ENCODE peak calls at places on chromosomes 3 and 15, in six cellular contexts. W is transverse colon, Q is tibial artery, S is SK-N-SH, B is pancreas, O is GM23338. V is an unnamed sample.

GRCh38 chr3:105274958-105275357 is 91.8 kb upstream of the ALCAM start:
- DNase-seq in W (no peak), Q (no peak), S (no peak), B (no peak), O (no peak), V (peak)

GRCh38 chr3:102629943-102630342 is 195.1 kb downstream of the ZPLD1 start:
- DNase-seq in W (no peak), Q (no peak), S (no peak), B (no peak), O (no peak), V (no peak)

GRCh38 chr15:43509002-43509922 is 8.1 kb upstream of the MAP1A start:
- DNase-seq in W (no peak), Q (peak), S (peak), B (no peak), O (peak), V (no peak)

GRCh38 chr3:118809696-118810498 is 224.7 kb downstream of the IGSF11 start:
- DNase-seq in W (no peak), Q (no peak), S (no peak), B (no peak), O (no peak), V (no peak)

GRCh38 chr15:58221591-58222241 is 83.5 kb downstream of the AQP9 start:
- DNase-seq in W (peak), Q (no peak), S (peak), B (no peak), O (peak), V (no peak)

GRCh38 chr15:57283774-57284508 is 92.4 kb upstream of the CGNL1 start:
- DNase-seq in W (no peak), Q (no peak), S (no peak), B (no peak), O (no peak), V (no peak)

GRCh38 chr15:62618432-62618831 is 424.1 kb upstream of the TPM1 start:
- DNase-seq in W (no peak), Q (no peak), S (no peak), B (no peak), O (no peak), V (peak)

GRCh38 chr3:192917258-192917507 is 473 bp downstream of the MB21D2 start:
- DNase-seq in W (no peak), Q (no peak), S (no peak), B (no peak), O (peak), V (no peak)

GRCh38 chr3:82293867-82294266 is 532.4 kb upstream of the GBE1 start:
- DNase-seq in W (no peak), Q (no peak), S (no peak), B (no peak), O (no peak), V (no peak)

GRCh38 chr3:195522254-195523023 is 20.7 kb downstream of the PPP1R2 start:
- DNase-seq in W (no peak), Q (no peak), S (peak), B (no peak), O (peak), V (no peak)

GRCh38 chr15:95208988-95209387 is 977.6 kb downstream of the MCTP2 start:
- DNase-seq in W (no peak), Q (no peak), S (no peak), B (no peak), O (no peak), V (no peak)

GRCh38 chr3:186783731-186784515 is 546 bp downstream of the EIF4A2 start:
- DNase-seq in W (peak), Q (peak), S (peak), B (peak), O (peak), V (peak)

GRCh38 chr3:184459355-184459754 is 79.5 kb downstream of the CHRD start:
- DNase-seq in W (no peak), Q (peak), S (no peak), B (no peak), O (no peak), V (peak)

GRCh38 chr3:124676236-124676635 is 54.0 kb upstream of the UMPS start:
- DNase-seq in W (no peak), Q (no peak), S (no peak), B (no peak), O (no peak), V (no peak)

GRCh38 chr15:95346856-95347255 is 983.6 kb upstream of the NR2F2 start:
- DNase-seq in W (no peak), Q (no peak), S (no peak), B (no peak), O (no peak), V (no peak)

GRCh38 chr15:70466305-70466704 is 297.1 kb downstream of the UACA start:
- DNase-seq in W (no peak), Q (no peak), S (no peak), B (no peak), O (no peak), V (no peak)

GRCh38 chr3:156685198-156685597 is 10.8 kb downstream of the TIPARP start:
- DNase-seq in W (no peak), Q (no peak), S (no peak), B (no peak), O (no peak), V (no peak)

GRCh38 chr3:172201990-172202318 is 162.6 kb downstream of the FNDC3B start:
- DNase-seq in W (no peak), Q (no peak), S (no peak), B (no peak), O (no peak), V (no peak)

GRCh38 chr3:99962703-99963102 is 145.0 kb downstream of the CMSS1 start:
- DNase-seq in W (no peak), Q (no peak), S (no peak), B (no peak), O (no peak), V (peak)

GRCh38 chr15:84894743-84895425 is 10.4 kb downstream of the SLC28A1 start:
- DNase-seq in W (no peak), Q (no peak), S (no peak), B (no peak), O (no peak), V (no peak)

GRCh38 chr15:89417206-89417725 is 79.1 kb downstream of the RHCG start:
- DNase-seq in W (no peak), Q (no peak), S (no peak), B (peak), O (no peak), V (no peak)

DNA sequence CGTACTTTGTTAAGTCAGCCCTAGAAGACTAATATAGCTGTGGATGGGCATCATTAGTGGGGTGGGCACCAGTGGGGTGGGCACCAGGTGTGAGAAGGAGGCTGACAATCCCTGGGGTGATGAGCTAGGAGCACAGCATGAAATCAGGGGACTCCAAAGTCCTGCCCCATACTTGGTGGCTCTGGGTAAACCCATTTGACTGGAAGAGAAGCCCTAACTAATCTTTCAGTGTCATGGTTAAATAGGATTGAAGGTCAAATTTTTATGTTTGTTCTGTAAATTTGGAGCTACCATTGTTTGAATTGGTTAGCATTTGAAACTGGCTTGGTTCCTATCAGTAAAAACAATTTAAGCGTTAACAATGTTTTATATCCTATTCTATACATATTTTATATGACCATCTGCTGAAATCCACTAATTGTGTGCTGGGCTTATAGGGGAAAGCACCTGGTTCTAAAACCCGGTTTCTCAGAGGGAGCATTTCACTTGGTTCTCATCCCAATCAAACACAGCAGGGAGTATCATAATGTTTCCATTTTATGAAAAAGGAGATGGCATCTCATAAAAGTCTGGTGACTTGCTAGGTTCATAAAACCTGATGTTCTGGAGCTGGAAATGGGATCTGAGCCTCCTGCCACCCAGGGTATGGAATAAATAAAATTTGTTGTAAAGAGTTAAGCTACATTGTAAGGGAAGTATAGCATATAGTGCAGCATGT is 87.7 kb upstream of the HACD2 start:
- DNase-seq in W (no peak), Q (no peak), S (no peak), B (no peak), O (no peak), V (no peak)
- H3K27ac ChIP-seq in W (peak), Q (peak), S (no peak), B (no peak), O (no peak), V (no peak)

DNA sequence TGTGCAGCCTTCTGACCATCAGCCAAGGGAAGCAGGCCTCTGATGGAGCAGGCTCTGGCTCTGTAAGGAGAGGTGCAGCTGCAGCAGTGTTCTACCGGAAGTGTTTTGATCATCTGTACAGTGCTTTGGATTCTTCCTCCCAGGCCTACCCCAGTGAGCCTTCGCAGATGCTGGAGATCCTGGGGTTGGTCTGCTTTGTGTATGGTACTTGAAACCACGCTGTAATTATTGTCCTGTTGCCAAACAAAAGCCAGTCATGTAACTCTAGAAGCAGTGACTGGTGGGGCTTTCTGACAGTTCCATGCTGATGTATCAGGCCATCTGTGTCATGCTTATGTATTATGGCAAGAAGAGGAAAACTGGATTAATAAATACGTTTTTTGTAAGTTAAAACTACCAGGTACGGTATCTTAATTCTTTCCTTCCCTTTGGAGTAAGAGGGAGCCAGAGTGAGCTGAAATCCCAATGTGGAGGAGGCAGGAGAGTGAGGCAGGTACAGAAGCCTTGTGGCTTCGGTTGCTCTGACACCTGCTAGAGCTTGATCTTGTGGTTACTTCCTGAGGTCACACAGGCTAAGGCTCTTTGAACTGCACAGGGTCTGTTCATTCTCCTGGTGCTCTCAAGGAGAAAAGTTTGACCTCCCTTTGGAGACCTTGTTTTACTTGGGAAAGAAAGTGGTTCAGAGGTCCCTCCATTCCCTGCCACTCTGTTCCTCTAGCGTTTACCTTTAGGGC is 3.7 kb downstream of the TMEM42 start:
- DNase-seq in W (no peak), Q (no peak), S (no peak), B (no peak), O (no peak), V (no peak)
- H3K27ac ChIP-seq in W (no peak), Q (no peak), S (no peak), B (no peak), O (no peak), V (no peak)

DNA sequence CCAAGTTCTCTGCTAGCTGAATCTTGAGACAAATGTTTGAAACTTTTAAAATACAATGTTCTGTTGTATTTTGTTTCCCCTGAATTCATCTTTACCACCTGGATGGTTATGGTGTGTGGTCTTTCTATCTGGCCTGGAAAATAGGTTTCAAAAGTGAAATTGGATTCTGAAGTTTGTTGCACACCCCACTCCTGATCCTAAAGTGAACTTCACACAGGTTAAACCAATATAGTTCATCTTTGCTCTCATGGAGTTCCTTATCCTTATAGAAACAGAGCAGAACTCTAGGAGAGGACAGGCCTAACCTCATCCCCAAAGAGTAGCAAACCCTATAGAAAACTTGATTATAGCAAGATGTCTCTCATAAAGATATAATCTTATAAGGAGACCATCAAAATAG is 179.4 kb upstream of the BCL6 start:
- DNase-seq in W (no peak), Q (no peak), S (no peak), B (no peak), O (no peak), V (no peak)
- H3K27ac ChIP-seq in W (no peak), Q (no peak), S (no peak), B (no peak), O (no peak), V (no peak)

DNA sequence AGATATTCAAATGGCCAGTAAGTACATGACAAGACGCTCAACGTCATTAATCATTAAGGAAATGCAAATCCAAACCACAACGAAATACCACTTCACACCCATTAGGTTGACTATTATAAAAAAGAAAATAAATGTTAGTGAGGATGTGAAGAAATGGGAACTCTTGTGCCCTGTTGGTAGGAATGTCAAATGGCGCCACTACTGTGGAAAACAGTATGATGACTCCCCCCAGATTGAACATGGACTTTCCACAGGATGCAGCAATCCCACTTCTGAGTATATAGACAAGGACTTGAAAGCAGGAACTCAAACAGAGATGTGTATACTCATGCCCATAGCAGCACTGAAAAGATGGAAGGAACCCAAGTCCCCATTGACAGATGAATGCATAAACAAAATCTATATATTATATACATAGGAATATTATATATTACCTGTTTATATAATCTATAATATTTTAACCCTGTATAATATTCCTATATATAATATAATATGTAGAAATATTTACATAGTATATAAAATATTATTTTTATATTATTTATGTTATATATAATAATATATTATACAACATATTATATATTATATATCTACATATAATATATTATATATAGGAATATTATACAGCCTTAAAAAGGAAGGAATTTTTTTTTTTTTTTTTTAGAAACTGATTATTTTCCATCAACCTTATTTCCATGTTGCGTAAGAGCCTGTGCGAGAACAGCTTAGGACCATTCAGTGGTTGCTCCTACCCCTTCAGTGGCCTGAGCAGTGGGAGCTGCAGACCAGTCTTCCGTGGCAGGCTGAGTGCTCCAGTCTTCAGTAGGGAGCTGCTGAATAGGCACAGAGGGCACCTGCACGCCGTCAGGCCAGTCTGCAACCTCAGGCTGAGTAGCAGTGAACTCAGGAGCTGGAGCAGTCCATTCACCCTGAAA is 17.6 kb upstream of the PIGZ start:
- DNase-seq in W (no peak), Q (no peak), S (no peak), B (no peak), O (no peak), V (no peak)
- H3K27ac ChIP-seq in W (no peak), Q (no peak), S (no peak), B (no peak), O (no peak), V (no peak)

GRCh38 chr3:57949779-57950618 is 58.2 kb upstream of the FLNB start:
- DNase-seq in W (no peak), Q (peak), S (no peak), B (no peak), O (no peak), V (no peak)
- H3K27ac ChIP-seq in W (peak), Q (peak), S (no peak), B (no peak), O (peak), V (no peak)

GRCh38 chr3:128487813-128488635 is 5.0 kb downstream of the GATA2 start:
- DNase-seq in W (peak), Q (peak), S (peak), B (peak), O (peak), V (peak)
- H3K27ac ChIP-seq in W (peak), Q (no peak), S (peak), B (peak), O (no peak), V (peak)